ENCODE peak calls at places on chromosomes 13 and 19, in nine cellular contexts. X is fibroblast of the conjunctiva; F is cardiac muscle cell; K is posterior cingulate gyrus; M is activated naive CD4-positive, alpha-beta T cell treated with Interleukin-2 at 50 U/mL for 16 hours; V is thoracic aorta; E is sciatic nerve; T is anterior cingulate cortex; I is HL-60. R is an unnamed sample.

GRCh38 chr13:113934576-113934975 is 39.3 kb downstream of the C13orf46 start:
- DNase-seq in X (no peak), F (no peak), K (no peak), M (no peak), V (no peak), E (peak), T (no peak), I (no peak), R (no peak)

GRCh38 chr13:38883783-38884182 is 106.8 kb downstream of the STOML3 start:
- DNase-seq in X (no peak), F (peak), K (no peak), M (no peak), V (no peak), E (no peak), T (no peak), I (no peak), R (no peak)

GRCh38 chr19:1469936-1470863 is 8.8 kb downstream of the C19orf25 start:
- DNase-seq in X (no peak), F (no peak), K (peak), M (peak), V (no peak), E (no peak), T (no peak), I (no peak), R (peak)

GRCh38 chr13:94028234-94029145 is 451.0 kb downstream of the DCT start:
- DNase-seq in X (no peak), F (peak), K (no peak), M (no peak), V (no peak), E (no peak), T (no peak), I (no peak), R (no peak)

GRCh38 chr19:18428837-18429674 is 8.9 kb downstream of the ISYNA1 start:
- DNase-seq in X (peak), F (peak), K (peak), M (peak), V (no peak), E (peak), T (peak), I (no peak), R (peak)

GRCh38 chr13:91133941-91134772 is 213.3 kb upstream of the MIR17HG start:
- DNase-seq in X (peak), F (peak), K (peak), M (peak), V (no peak), E (peak), T (peak), I (peak), R (peak)

GRCh38 chr19:47512183-47512947 is 2.5 kb downstream of the NAPA start:
- DNase-seq in X (peak), F (peak), K (no peak), M (no peak), V (no peak), E (no peak), T (no peak), I (no peak), R (peak)

GRCh38 chr19:23957660-23958281 is 43.1 kb downstream of the ZNF726 start:
- DNase-seq in X (peak), F (no peak), K (no peak), M (no peak), V (no peak), E (no peak), T (no peak), I (no peak), R (no peak)

GRCh38 chr13:112664501-112665203 is 25.2 kb upstream of the ATP11A start:
- DNase-seq in X (no peak), F (peak), K (no peak), M (no peak), V (no peak), E (peak), T (no peak), I (no peak), R (no peak)

GRCh38 chr19:38228491-38229439 is 4.7 kb upstream of the DPF1 start:
- DNase-seq in X (no peak), F (no peak), K (peak), M (no peak), V (no peak), E (no peak), T (no peak), I (no peak), R (no peak)

GRCh38 chr13:99265823-99266426 is 7.7 kb upstream of the GPR18 start:
- DNase-seq in X (peak), F (peak), K (no peak), M (no peak), V (no peak), E (no peak), T (no peak), I (no peak), R (no peak)

GRCh38 chr13:56528040-56528760 is 612.5 kb upstream of the PRR20A start:
- DNase-seq in X (no peak), F (no peak), K (no peak), M (no peak), V (no peak), E (no peak), T (no peak), I (no peak), R (no peak)